ENCODE peak calls at places on chromosome 15, in six cellular contexts. J is fibroblast of pulmonary artery, S is cardiac muscle cell, K is HepG2, M is MCF 10A, W is RWPE1. Q is an unnamed sample.

GRCh38 chr15:95866698-95867440 is 463.6 kb upstream of the NR2F2 start:
- DNase-seq in M (no peak), K (no peak), J (peak), S (no peak), W (no peak), Q (no peak)

GRCh38 chr15:75809986-75810750 is 33.1 kb upstream of the UBE2Q2 start:
- DNase-seq in K (peak), M (peak), S (peak), J (peak), W (peak), Q (no peak)

GRCh38 chr15:100779331-100780207 is 100.1 kb upstream of the ALDH1A3 start:
- DNase-seq in W (no peak), M (no peak), S (no peak), K (no peak), J (no peak), Q (peak)

GRCh38 chr15:40501487-40501886 is 30.7 kb downstream of the CHST14 start:
- DNase-seq in W (peak), S (no peak), K (no peak), J (no peak), M (peak), Q (no peak)

GRCh38 chr15:71302861-71303410 is 187.7 kb downstream of the THSD4 start:
- DNase-seq in K (no peak), S (no peak), J (no peak), W (no peak), M (no peak), Q (no peak)

GRCh38 chr15:65254237-65254820 is 32.4 kb downstream of the PARP16 start:
- DNase-seq in K (no peak), S (no peak), M (no peak), J (no peak), W (no peak), Q (no peak)

GRCh38 chr15:55791576-55792400 is 48.8 kb upstream of the PRTG start:
- DNase-seq in M (peak), W (peak), J (peak), K (no peak), S (no peak), Q (no peak)

GRCh38 chr15:40775007-40775406 is 5.2 kb downstream of the C15orf62 start:
- DNase-seq in S (no peak), K (no peak), M (no peak), J (no peak), W (no peak), Q (no peak)

GRCh38 chr15:85006655-85007054 is 25.0 kb downstream of the PDE8A start:
- DNase-seq in K (no peak), M (no peak), S (no peak), W (no peak), J (no peak), Q (no peak)

GRCh38 chr15:52117549-52117948 is 5.0 kb upstream of the BCL2L10 start:
- DNase-seq in K (no peak), M (no peak), W (no peak), S (no peak), J (no peak), Q (no peak)

GRCh38 chr15:29538110-29538509 is 268.5 kb upstream of the NSMCE3 start:
- DNase-seq in J (peak), M (no peak), S (no peak), K (no peak), W (no peak), Q (no peak)

GRCh38 chr15:99963976-99964375 is 230.7 kb upstream of the LYSMD4 start:
- DNase-seq in S (no peak), K (no peak), W (no peak), J (no peak), M (no peak), Q (no peak)

GRCh38 chr15:87528873-87529272 is 727.7 kb downstream of the NTRK3 start:
- DNase-seq in M (no peak), K (no peak), J (no peak), S (no peak), W (peak), Q (no peak)

GRCh38 chr15:82124331-82125263 is 78.8 kb upstream of the MEX3B start:
- DNase-seq in S (no peak), W (no peak), K (no peak), M (no peak), J (no peak), Q (no peak)

GRCh38 chr15:91278956-91279355 is 178.9 kb downstream of the SV2B start:
- DNase-seq in S (no peak), K (no peak), W (no peak), J (no peak), M (no peak), Q (no peak)

GRCh38 chr15:50857763-50858162 is 50.7 kb upstream of the AP4E1 start:
- DNase-seq in K (no peak), S (no peak), J (no peak), W (no peak), M (no peak), Q (no peak)

GRCh38 chr15:87224409-87224808 is 1032.1 kb downstream of the NTRK3 start:
- DNase-seq in W (no peak), J (no peak), M (no peak), S (no peak), K (no peak), Q (no peak)

GRCh38 chr15:22873841-22874240 is 35.4 kb downstream of the NIPA2 start:
- DNase-seq in S (no peak), J (no peak), K (no peak), W (no peak), M (no peak), Q (no peak)

GRCh38 chr15:67137951-67138935 is 72.8 kb downstream of the SMAD3 start:
- DNase-seq in K (no peak), M (no peak), S (no peak), J (no peak), W (no peak), Q (no peak)

GRCh38 chr15:57655087-57655486 is 51.4 kb upstream of the POLR2M start:
- DNase-seq in K (peak), M (no peak), S (no peak), J (no peak), W (no peak), Q (no peak)

GRCh38 chr15:93072440-93073394 is 16.3 kb downstream of the RGMA start:
- DNase-seq in K (peak), J (peak), S (peak), M (peak), W (peak), Q (peak)

GRCh38 chr15:93141373-93141790 is 52.4 kb upstream of the RGMA start:
- DNase-seq in J (no peak), S (no peak), M (no peak), W (no peak), K (no peak), Q (no peak)

GRCh38 chr15:91853501-91853967 is at the start of gene SLCO3A1:
- DNase-seq in W (peak), J (peak), M (peak), K (no peak), S (peak), Q (peak)

GRCh38 chr15:39616731-39617455 is 36.0 kb downstream of the THBS1 start:
- DNase-seq in S (no peak), J (no peak), M (peak), W (peak), K (no peak), Q (no peak)

GRCh38 chr15:67033521-67033920 is 31.9 kb upstream of the SMAD3 start:
- DNase-seq in S (no peak), J (no peak), W (no peak), K (no peak), M (no peak), Q (no peak)

GRCh38 chr15:93035092-93035915 is 53.7 kb downstream of the RGMA start:
- DNase-seq in W (no peak), J (no peak), S (no peak), K (no peak), M (no peak), Q (no peak)

GRCh38 chr15:50686468-50687301 is at the start of gene TRPM7:
- DNase-seq in S (peak), W (peak), K (peak), J (peak), M (peak), Q (peak)

GRCh38 chr15:80475572-80475971 is 71.4 kb downstream of the ARNT2 start:
- DNase-seq in J (no peak), M (no peak), W (no peak), K (no peak), S (no peak), Q (no peak)
- TF ChIP-seq CTCF in J (peak), M (peak), W (peak), K (no peak), S (peak), Q (no peak)

GRCh38 chr15:42148808-42149492 is 7.5 kb downstream of the PLA2G4F start:
- DNase-seq in J (no peak), K (no peak), W (no peak), M (no peak), S (peak), Q (no peak)
- TF ChIP-seq CTCF in J (no peak), K (no peak), W (no peak), M (no peak), S (no peak), Q (no peak)

GRCh38 chr15:74134387-74135027 is 4.1 kb downstream of the ISLR2 start:
- DNase-seq in S (peak), M (no peak), K (no peak), J (no peak), W (peak), Q (no peak)
- TF ChIP-seq CTCF in S (peak), M (no peak), K (peak), J (peak), W (peak), Q (no peak)

GRCh38 chr15:31461911-31462480 is 135.4 kb downstream of the KLF13 start:
- DNase-seq in W (no peak), J (no peak), M (no peak), S (no peak), K (no peak), Q (no peak)
- TF ChIP-seq CTCF in W (no peak), J (peak), M (no peak), S (peak), K (no peak), Q (no peak)